ENCODE peak calls at places on chromosomes 6 and 20, in ten cellular contexts. N is astrocyte of the cerebellum; R is upper lobe of left lung; U is fibroblast of the aortic adventitia; T is astrocyte of the spinal cord; W is ovary; B is activated gamma-delta T cell; G is T-cell; F is NCI-H2029; E is stimulated activated CD4-positive, alpha-beta T cell treated with anti-CD3 and anti-CD28 coated beads, Interleukin-4, amount 100 ng/mL, for 24 hours. D is an unnamed sample.
A peak's percentile ranks its signal among the peaks of the same experiment; 100 is the strongest.

GRCh38 chr20:46200582-46201570 is 82.8 kb downstream of the CD40 start:
- DNase-seq in N (no peak), R (no peak), U (no peak), T (no peak), W (peak; percentile 63), B (no peak), G (no peak), F (no peak), E (no peak), D (no peak)

GRCh38 chr20:49729780-49730179 is 16.1 kb upstream of the B4GALT5 start:
- DNase-seq in N (peak; percentile 22), R (no peak), U (peak; percentile 82), T (no peak), W (no peak), B (no peak), G (no peak), F (no peak), E (no peak), D (no peak)

GRCh38 chr6:127811939-127812338 is 88.9 kb downstream of the THEMIS start:
- DNase-seq in N (no peak), R (no peak), U (no peak), T (no peak), W (no peak), B (no peak), G (no peak), F (no peak), E (no peak), D (peak; percentile 30)

GRCh38 chr20:37880726-37881591 is 22.0 kb upstream of the VSTM2L start:
- DNase-seq in N (no peak), R (no peak), U (no peak), T (no peak), W (peak; percentile 50), B (no peak), G (no peak), F (peak; percentile 29), E (no peak), D (no peak)

GRCh38 chr6:110566346-110567125 is 90.1 kb upstream of the SLC22A16 start:
- DNase-seq in N (no peak), R (no peak), U (peak; percentile 7), T (no peak), W (no peak), B (no peak), G (no peak), F (no peak), E (no peak), D (no peak)

GRCh38 chr6:12602342-12602741 is 114.2 kb upstream of the PHACTR1 start:
- DNase-seq in N (no peak), R (no peak), U (peak; percentile 65), T (no peak), W (no peak), B (no peak), G (no peak), F (no peak), E (no peak), D (no peak)

GRCh38 chr20:49676581-49677291 is 36.9 kb downstream of the B4GALT5 start:
- DNase-seq in N (no peak), R (peak; percentile 85), U (peak; percentile 59), T (peak; percentile 67), W (no peak), B (no peak), G (peak; percentile 43), F (no peak), E (peak; percentile 37), D (peak; percentile 57)

GRCh38 chr6:46932941-46933340 is 11.2 kb upstream of the ADGRF5 start:
- DNase-seq in N (peak; percentile 34), R (no peak), U (peak; percentile 61), T (peak; percentile 35), W (no peak), B (no peak), G (no peak), F (no peak), E (no peak), D (no peak)

GRCh38 chr6:157669747-157670216 is 153.3 kb upstream of the SNX9 start:
- DNase-seq in N (peak; percentile 60), R (peak; percentile 75), U (peak; percentile 89), T (peak; percentile 73), W (peak; percentile 85), B (no peak), G (no peak), F (no peak), E (no peak), D (no peak)

GRCh38 chr20:3115190-3116107 is 30.9 kb upstream of the AVP start:
- DNase-seq in N (peak; percentile 41), R (no peak), U (peak; percentile 65), T (peak; percentile 56), W (peak; percentile 45), B (no peak), G (no peak), F (peak; percentile 60), E (peak; percentile 12), D (peak; percentile 29)

GRCh38 chr6:100175814-100176275 is 181.8 kb upstream of the MCHR2 start:
- DNase-seq in N (peak; percentile 86), R (no peak), U (peak; percentile 88), T (peak; percentile 88), W (no peak), B (no peak), G (no peak), F (no peak), E (no peak), D (no peak)

GRCh38 chr6:13446371-13446770 is 41.0 kb downstream of the GFOD1 start:
- DNase-seq in N (no peak), R (no peak), U (no peak), T (no peak), W (no peak), B (no peak), G (no peak), F (peak; percentile 15), E (no peak), D (no peak)

GRCh38 chr6:100281471-100281878 is 183.2 kb downstream of the SIM1 start:
- DNase-seq in N (no peak), R (no peak), U (no peak), T (no peak), W (no peak), B (no peak), G (no peak), F (no peak), E (no peak), D (no peak)

GRCh38 chr6:46367365-46367764 is 123.9 kb downstream of the RCAN2 start:
- DNase-seq in N (no peak), R (no peak), U (no peak), T (no peak), W (no peak), B (no peak), G (no peak), F (no peak), E (no peak), D (no peak)

GRCh38 chr6:107539849-107540464 is 50.0 kb downstream of the SOBP start:
- DNase-seq in N (no peak), R (no peak), U (no peak), T (no peak), W (no peak), B (no peak), G (no peak), F (no peak), E (no peak), D (no peak)

D was measured in activated CD4-positive, alpha-beta memory T cell treated with anti-CD3 and anti-CD28 coated beads for 36 hours.